ENCODE peak calls at places on chromosomes 6 and 20, in eight cellular contexts. Y, L, M, C, U, P, T and D are unnamed samples. For H3K4me1, the result is how much of the 10 kb centered on the place peaks cover.

GRCh38 chr20:36128463-36129176 is 25.9 kb upstream of the EPB41L1 start:
- DNase-seq in Y (no peak), T (peak), M (no peak), L (no peak), U (no peak), C (no peak), P (no peak), D (no peak)

GRCh38 chr20:19621072-19621471 is 137.0 kb upstream of the RIN2 start:
- DNase-seq in C (no peak), T (no peak), P (no peak), U (no peak), M (no peak), L (no peak), Y (no peak), D (no peak)

GRCh38 chr6:108549741-108550140 is 11.0 kb upstream of the FOXO3 start:
- DNase-seq in M (no peak), U (no peak), L (no peak), C (no peak), T (no peak), Y (no peak), P (no peak), D (no peak)

GRCh38 chr20:23160536-23161243 is 74.6 kb upstream of the CD93 start:
- DNase-seq in C (no peak), P (no peak), L (no peak), T (no peak), Y (peak), U (no peak), M (no peak), D (no peak)

GRCh38 chr6:75210885-75211739 is 5.3 kb upstream of the COL12A1 start:
- DNase-seq in T (peak), U (no peak), M (peak), Y (no peak), L (no peak), C (no peak), P (no peak), D (peak)

GRCh38 chr20:43365691-43366090 is 92.0 kb upstream of the SRSF6 start:
- DNase-seq in P (no peak), T (no peak), L (no peak), C (no peak), Y (no peak), U (no peak), M (no peak), D (no peak)

GRCh38 chr20:23776067-23776771 is 25.5 kb upstream of the CST1 start:
- DNase-seq in L (no peak), P (no peak), T (no peak), Y (peak), U (no peak), C (no peak), M (no peak), D (no peak)

GRCh38 chr6:140897804-140898573 is 1234.7 kb upstream of the GJE1 start:
- DNase-seq in L (no peak), T (peak), C (no peak), U (no peak), P (no peak), Y (no peak), M (peak), D (peak)

GRCh38 chr20:62638055-62638570 is 4.2 kb upstream of the SLCO4A1 start:
- DNase-seq in L (no peak), T (no peak), P (no peak), U (peak), C (no peak), Y (no peak), M (no peak), D (no peak)

GRCh38 chr6:157823001-157823522 is at the start of gene SNX9:
- DNase-seq in T (peak), L (peak), Y (peak), C (peak), P (peak), U (peak), M (peak), D (peak)

GRCh38 chr6:46130665-46131064 is 876 bp downstream of the ENPP4 start:
- DNase-seq in L (no peak), M (no peak), U (no peak), T (peak), Y (no peak), P (no peak), C (no peak), D (no peak)

GRCh38 chr6:17004269-17004668 is 97.6 kb upstream of the STMND1 start:
- DNase-seq in C (no peak), M (no peak), Y (no peak), T (no peak), U (no peak), L (no peak), P (no peak), D (no peak)

GRCh38 chr6:16999486-17000436 is 102.1 kb upstream of the STMND1 start:
- DNase-seq in Y (no peak), P (no peak), L (no peak), T (no peak), U (no peak), C (no peak), M (no peak), D (no peak)

GRCh38 chr6:17002123-17002522 is 99.7 kb upstream of the STMND1 start:
- DNase-seq in T (no peak), P (no peak), Y (no peak), M (no peak), L (no peak), C (no peak), U (no peak), D (no peak)

DNA sequence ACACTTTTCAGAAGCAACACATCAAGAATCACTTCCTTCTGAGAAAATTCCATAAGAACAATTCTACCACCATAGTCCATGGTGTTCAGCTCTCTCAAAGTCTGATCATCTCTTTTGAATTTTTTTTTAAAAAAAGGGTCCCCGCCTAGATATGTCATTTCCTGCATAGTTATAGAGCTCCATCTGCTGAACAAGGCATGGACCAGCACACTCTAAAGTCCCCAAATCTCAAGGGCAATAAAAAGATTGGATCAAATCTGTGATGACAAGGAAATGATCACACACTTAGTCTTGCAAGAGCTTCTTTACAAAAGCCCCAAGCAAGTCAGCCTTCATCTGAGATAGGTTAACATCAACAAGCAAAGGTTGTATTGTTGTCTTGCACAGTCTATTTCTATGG is 100.7 kb upstream of the STMND1 start:
- DNase-seq in P (no peak), M (no peak), T (no peak), Y (no peak), L (no peak), U (no peak), C (no peak), D (no peak)
- TF ChIP-seq CTCF in P (no peak), M (no peak), T (no peak), Y (peak), L (no peak), U (no peak), C (no peak), D (no peak)

DNA sequence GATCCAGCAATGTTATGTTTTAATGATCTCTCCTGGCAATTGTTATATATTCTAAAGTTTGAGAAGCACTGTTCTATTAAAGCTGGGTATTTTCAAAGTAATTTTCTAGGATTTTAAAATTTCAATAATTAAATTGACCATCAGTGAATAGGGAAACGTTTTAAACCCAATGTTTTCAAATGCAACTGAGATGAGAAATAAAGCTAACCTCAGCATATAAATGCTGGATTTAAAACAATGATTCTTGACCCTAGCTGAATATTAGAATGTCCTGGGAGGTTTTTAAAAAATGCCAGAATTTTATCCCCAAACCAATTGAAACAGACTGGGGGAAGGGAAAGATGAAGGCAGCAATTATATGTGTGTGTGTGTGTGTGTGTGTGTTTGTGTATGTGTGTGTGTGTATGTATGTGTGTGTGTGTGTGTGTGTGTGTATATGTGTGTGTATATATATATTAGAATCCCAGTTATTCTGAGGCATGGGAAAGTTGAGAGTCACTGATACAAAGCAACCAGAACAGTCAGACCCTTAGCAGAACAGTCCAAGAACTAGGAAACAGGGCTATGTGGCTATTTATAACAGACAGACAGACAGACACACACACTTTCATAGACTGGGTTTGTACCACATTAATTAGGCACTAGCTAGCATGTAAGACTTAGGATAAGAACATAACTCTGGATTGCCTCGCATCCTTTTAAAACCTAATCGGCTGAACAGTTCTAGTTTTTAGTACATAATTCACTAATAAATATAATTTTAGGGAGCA is 107.8 kb downstream of the MAN1A1 start:
- DNase-seq in P (no peak), M (no peak), U (no peak), L (no peak), Y (no peak), T (no peak), C (no peak), D (no peak)
- H3K27ac ChIP-seq in P (no peak), M (no peak), U (no peak), L (peak), Y (no peak), T (no peak), C (no peak), D (no peak)

GRCh38 chr6:109793793-109794192 is 102.7 kb downstream of the FIG4 start:
- DNase-seq in M (peak), U (no peak), P (no peak), L (no peak), Y (no peak), C (peak), T (no peak), D (no peak)
- H3K4me1 ChIP-seq in M (under half), U (under half), P (under half), L (under half), Y (under half), C (under half), T (under half), D (under half)

GRCh38 chr20:8457978-8458377 is 325.9 kb downstream of the PLCB1 start:
- DNase-seq in U (no peak), L (no peak), M (no peak), P (no peak), Y (no peak), T (no peak), C (no peak), D (no peak)
- TF ChIP-seq CTCF in U (no peak), L (no peak), M (no peak), P (no peak), Y (no peak), T (no peak), C (no peak), D (no peak)